ENCODE peak calls at places on chromosome 4, in ten cellular contexts. K, L, N, Z, P, H, C, R, Y and Q are unnamed samples.

GRCh38 chr4:144721994-144722393 is 76.0 kb downstream of the HHIP start:
- DNase-seq in P (no peak), N (no peak), H (no peak), L (no peak), K (no peak), Y (no peak), R (no peak), C (no peak), Z (no peak), Q (no peak)

GRCh38 chr4:12446237-12446636 is 1017.5 kb upstream of the HS3ST1 start:
- DNase-seq in K (no peak), C (no peak), P (no peak), Y (no peak), L (no peak), Z (peak; percentile 53), N (no peak), H (no peak), R (no peak), Q (no peak)

GRCh38 chr4:87108142-87108546 is 112.3 kb downstream of the KLHL8 start:
- DNase-seq in H (no peak), L (peak; percentile 56), C (no peak), N (peak; percentile 90), P (no peak), K (no peak), Z (no peak), R (no peak), Y (no peak), Q (no peak)

GRCh38 chr4:168699224-168699878 is 202.5 kb downstream of the PALLD start:
- DNase-seq in L (no peak), K (no peak), Z (no peak), N (no peak), P (no peak), C (peak; percentile 1), R (no peak), Y (no peak), H (no peak), Q (no peak)

GRCh38 chr4:36532670-36533373 is 251.4 kb downstream of the DTHD1 start:
- DNase-seq in Z (no peak), Y (no peak), K (no peak), R (no peak), N (no peak), L (no peak), H (no peak), P (no peak), C (no peak), Q (no peak)

GRCh38 chr4:101527186-101527585 is 179.9 kb upstream of the PPP3CA start:
- DNase-seq in L (no peak), H (peak; percentile 64), Y (no peak), C (no peak), Z (no peak), N (no peak), P (no peak), R (peak; percentile 43), K (peak; percentile 15), Q (no peak)

GRCh38 chr4:174198396-174199179 is 84.9 kb downstream of the FBXO8 start:
- DNase-seq in K (no peak), R (no peak), H (no peak), Y (no peak), P (no peak), L (peak; percentile 50), Z (no peak), C (no peak), N (peak; percentile 94), Q (no peak)

GRCh38 chr4:144350706-144351105 is 210.2 kb upstream of the GYPA start:
- DNase-seq in R (no peak), C (no peak), Y (no peak), K (no peak), Z (no peak), P (no peak), H (no peak), L (no peak), N (peak; percentile 23), Q (no peak)

GRCh38 chr4:72418458-72418857 is 150.6 kb downstream of the ADAMTS3 start:
- DNase-seq in H (no peak), Y (no peak), P (peak; percentile 62), C (peak; percentile 66), R (no peak), L (peak; percentile 44), Z (no peak), K (no peak), N (peak; percentile 27), Q (peak; percentile 42)

GRCh38 chr4:158255727-158256324 is 45.5 kb downstream of the TMEM144 start:
- DNase-seq in K (peak; percentile 15), C (peak; percentile 45), P (peak; percentile 22), Y (no peak), L (no peak), Z (peak; percentile 61), R (no peak), N (peak; percentile 60), H (no peak), Q (peak; percentile 29)

GRCh38 chr4:73257242-73257994 is 1.2 kb downstream of the ANKRD17 start:
- DNase-seq in R (peak; percentile 31), Y (peak; percentile 73), H (peak; percentile 67), Z (peak; percentile 82), K (peak; percentile 67), P (peak; percentile 38), L (peak; percentile 58), N (peak; percentile 89), C (peak; percentile 63), Q (no peak)

GRCh38 chr4:4480685-4481393 is 61.0 kb downstream of the STX18 start:
- DNase-seq in Z (peak; percentile 13), L (no peak), N (peak; percentile 19), K (no peak), R (no peak), H (no peak), Y (no peak), C (no peak), P (no peak), Q (peak; percentile 27)

GRCh38 chr4:5444918-5445517 is 263.3 kb downstream of the EVC2 start:
- DNase-seq in K (no peak), R (no peak), N (no peak), H (no peak), Z (no peak), P (no peak), L (no peak), Y (no peak), C (no peak), Q (no peak)

GRCh38 chr4:123349401-123350190 is 47.0 kb upstream of the SPRY1 start:
- DNase-seq in Z (no peak), N (no peak), Y (no peak), K (peak; percentile 98), R (no peak), L (no peak), H (no peak), P (no peak), C (no peak), Q (no peak)

GRCh38 chr4:74768857-74769525 is 25.3 kb downstream of the BTC start:
- DNase-seq in C (no peak), L (no peak), P (no peak), Z (no peak), K (no peak), N (peak; percentile 62), H (no peak), R (no peak), Y (no peak), Q (no peak)

GRCh38 chr4:30821891-30822612 is 101.9 kb downstream of the PCDH7 start:
- DNase-seq in Z (no peak), C (no peak), R (no peak), L (no peak), Y (no peak), H (no peak), P (no peak), N (peak; percentile 81), K (no peak), Q (no peak)